ENCODE peak calls at places on chromosomes 3 and 15, in five cellular contexts. L is uterus; X is kidney; C is CD8-positive, alpha-beta T cell; Q is heart left ventricle. N is an unnamed sample.
A peak's percentile ranks its signal among the peaks of the same experiment; 100 is the strongest.

GRCh38 chr15:63379492-63380150 is 2.0 kb downstream of the CA12 start:
- DNase-seq in L (no peak), X (no peak), C (no peak), Q (no peak), N (no peak)

GRCh38 chr3:193572426-193572908 is 17.8 kb upstream of the ATP13A4 start:
- DNase-seq in L (peak; percentile 32), X (no peak), C (peak; percentile 8), Q (no peak), N (peak; percentile 53)

GRCh38 chr3:111819912-111820311 is 39.2 kb upstream of the PHLDB2 start:
- DNase-seq in L (no peak), X (no peak), C (no peak), Q (no peak), N (no peak)

GRCh38 chr3:74089854-74090253 is 465.1 kb upstream of the PDZRN3 start:
- DNase-seq in L (no peak), X (no peak), C (no peak), Q (no peak), N (no peak)

GRCh38 chr3:138833908-138834358 is 795 bp downstream of the PIK3CB start:
- DNase-seq in L (no peak), X (no peak), C (no peak), Q (no peak), N (no peak)

GRCh38 chr15:38201714-38202113 is 50.9 kb upstream of the SPRED1 start:
- DNase-seq in L (no peak), X (no peak), C (no peak), Q (no peak), N (no peak)

GRCh38 chr3:109702252-109702651 is 364.9 kb upstream of the DPPA4 start:
- DNase-seq in L (no peak), X (no peak), C (no peak), Q (no peak), N (no peak)

GRCh38 chr3:160676547-160677303 is at the start of gene ARL14:
- DNase-seq in L (no peak), X (no peak), C (no peak), Q (no peak), N (no peak)

GRCh38 chr15:79994651-79995050 is 23.7 kb upstream of the BCL2A1 start:
- DNase-seq in L (no peak), X (no peak), C (no peak), Q (no peak), N (no peak)

GRCh38 chr15:68572309-68572708 is 6.5 kb upstream of the CORO2B start:
- DNase-seq in L (no peak), X (no peak), C (no peak), Q (no peak), N (no peak)

GRCh38 chr3:59280113-59280512 is 230.3 kb upstream of the CFAP20DC start:
- DNase-seq in L (no peak), X (no peak), C (no peak), Q (no peak), N (no peak)

GRCh38 chr3:56673781-56674457 is 9.1 kb downstream of the TASOR start:
- DNase-seq in L (no peak), X (no peak), C (no peak), Q (no peak), N (no peak)

GRCh38 chr15:89379818-89380217 is 45.2 kb upstream of the POLG start:
- DNase-seq in L (no peak), X (no peak), C (no peak), Q (no peak), N (no peak)

GRCh38 chr15:55827965-55828364 is 85.0 kb upstream of the PRTG start:
- DNase-seq in L (no peak), X (no peak), C (no peak), Q (no peak), N (no peak)

GRCh38 chr3:59809016-59809415 is 759.2 kb upstream of the CFAP20DC start:
- DNase-seq in L (no peak), X (no peak), C (no peak), Q (no peak), N (no peak)

GRCh38 chr15:71088155-71088554 is 27.1 kb upstream of the THSD4 start:
- DNase-seq in L (no peak), X (no peak), C (no peak), Q (no peak), N (no peak)

GRCh38 chr15:88258021-88258641 is 1.6 kb upstream of the NTRK3 start:
- DNase-seq in L (no peak), X (no peak), C (no peak), Q (no peak), N (no peak)

GRCh38 chr15:65405793-65406192 is 17.0 kb downstream of the IGDCC4 start:
- DNase-seq in L (no peak), X (no peak), C (no peak), Q (no peak), N (no peak)

DNA sequence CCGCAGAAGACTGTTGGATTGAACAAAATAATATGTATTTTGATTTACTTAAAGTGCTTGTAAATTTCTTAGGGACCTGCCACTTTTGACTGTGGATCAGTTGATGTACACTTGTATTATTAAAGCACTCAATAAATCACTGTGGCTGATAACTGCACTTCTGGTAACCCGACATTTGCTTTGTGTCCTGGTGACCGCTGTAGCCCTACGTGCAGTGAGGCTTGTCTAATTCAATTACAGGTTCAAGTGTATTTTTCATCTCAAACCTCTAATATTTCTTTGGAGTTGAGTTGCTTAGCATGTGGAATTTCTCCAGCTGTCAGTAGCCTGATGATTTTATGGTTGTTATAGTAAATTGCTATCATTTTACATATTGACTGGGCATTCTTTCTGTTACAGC is 215.3 kb upstream of the UBE2E1 start:
- DNase-seq in L (no peak), X (no peak), C (no peak), Q (no peak), N (no peak)
- H3K27ac ChIP-seq in L (no peak overlapping the region), X (no peak overlapping the region), C (no peak overlapping the region), Q (no peak overlapping the region), N (no peak overlapping the region)

GRCh38 chr15:20355256-20355868 is 186.2 kb downstream of the GOLGA6L6 start:
- DNase-seq in L (peak; percentile 11), X (peak; percentile 76), C (no peak), Q (peak; percentile 58), N (peak; percentile 44)
- H3K9me3 ChIP-seq in L (no peaks in the 10 kb centered on the region), X (no peaks in the 10 kb centered on the region), C (no peaks in the 10 kb centered on the region), Q (no peaks in the 10 kb centered on the region), N (no peaks in the 10 kb centered on the region)

GRCh38 chr15:101528108-101528916 is 38.8 kb upstream of the PCSK6 start:
- DNase-seq in L (peak; percentile 43), X (peak; percentile 83), C (no peak), Q (no peak), N (no peak)
- H3K4me3 ChIP-seq in L (no peak overlapping the region), X (no peak overlapping the region), C (no peak overlapping the region), Q (no peak overlapping the region), N (no peak overlapping the region)

DNA sequence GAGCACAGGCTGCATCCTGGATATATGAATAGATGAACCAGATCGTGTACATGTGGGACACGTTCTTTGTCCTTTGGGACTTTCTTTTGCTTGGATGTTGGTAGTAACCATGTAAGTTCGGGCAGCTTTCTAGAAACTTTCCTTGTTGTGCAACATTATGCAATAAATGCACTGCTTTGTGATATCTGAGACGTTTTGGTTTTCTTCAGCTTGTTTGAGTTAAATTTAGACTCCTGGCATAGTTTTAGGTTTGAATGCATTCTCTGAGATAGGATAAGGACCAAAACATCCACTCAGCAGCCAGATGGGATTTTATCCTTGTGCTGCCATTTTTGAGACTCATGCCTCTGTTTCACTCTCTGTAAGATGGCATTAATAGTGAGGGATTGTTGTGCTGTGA is 158.9 kb downstream of the IGF1R start:
- DNase-seq in L (no peak), X (no peak), C (no peak), Q (no peak), N (no peak)
- H3K27ac ChIP-seq in L (no peak overlapping the region), X (no peak overlapping the region), C (no peak overlapping the region), Q (peak overlapping the region; percentile 25), N (no peak overlapping the region)

GRCh38 chr3:930866-931265 is 162.0 kb upstream of the CNTN6 start:
- DNase-seq in L (no peak), X (no peak), C (no peak), Q (no peak), N (no peak)
- H3K9me3 ChIP-seq in L (no peaks in the 10 kb centered on the region), X (no peaks in the 10 kb centered on the region), C (no peaks in the 10 kb centered on the region), Q (no peaks in the 10 kb centered on the region), N (no peaks in the 10 kb centered on the region)

GRCh38 chr15:96626936-96627577 is 296.6 kb downstream of the NR2F2 start:
- DNase-seq in L (peak; percentile 44), X (no peak), C (no peak), Q (no peak), N (no peak)
- H3K4me3 ChIP-seq in L (no peak overlapping the region), X (no peak overlapping the region), C (no peak overlapping the region), Q (no peak overlapping the region), N (no peak overlapping the region)

GRCh38 chr3:188261011-188261410 is 107.1 kb downstream of the LPP start:
- DNase-seq in L (no peak), X (no peak), C (no peak), Q (no peak), N (no peak)

GRCh38 chr3:188256764-188257163 is 102.8 kb downstream of the LPP start:
- DNase-seq in L (no peak), X (no peak), C (no peak), Q (no peak), N (no peak)

GRCh38 chr3:188257384-188257961 is 103.5 kb downstream of the LPP start:
- DNase-seq in L (no peak), X (no peak), C (no peak), Q (no peak), N (no peak)

GRCh38 chr3:188259611-188260010 is 105.7 kb downstream of the LPP start:
- DNase-seq in L (no peak), X (no peak), C (no peak), Q (no peak), N (no peak)

DNA sequence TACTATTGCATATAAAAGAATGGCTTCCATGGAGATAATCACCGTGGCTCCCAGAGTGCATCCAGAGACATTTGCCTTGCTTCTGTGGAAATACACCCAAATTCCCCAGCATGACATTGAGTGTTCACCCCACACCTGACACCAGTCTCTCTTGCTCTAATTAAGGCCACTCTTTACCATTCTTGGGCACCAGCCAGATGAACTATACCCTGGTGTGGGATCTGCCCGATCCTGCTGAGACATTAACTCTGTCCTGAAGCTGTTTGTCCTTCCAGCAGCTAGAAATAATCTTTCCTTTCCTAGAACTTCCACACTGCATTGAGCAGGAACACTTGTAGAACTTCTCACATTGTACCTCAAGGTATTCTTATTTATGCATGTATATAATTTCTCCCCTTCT is 105.2 kb downstream of the LPP start:
- DNase-seq in L (no peak), X (no peak), C (no peak), Q (no peak), N (no peak)
- H3K27ac ChIP-seq in L (peak overlapping the region; percentile 97), X (no peak overlapping the region), C (no peak overlapping the region), Q (peak overlapping the region; percentile 78), N (no peak overlapping the region)

GRCh38 chr3:44499149-44499898 is 21.9 kb upstream of the ZNF445 start:
- DNase-seq in L (no peak), X (no peak), C (no peak), Q (no peak), N (no peak)
- H3K9me3 ChIP-seq in L (peaks cover 43% of the 10 kb centered on the region), X (peaks cover 7% of the 10 kb centered on the region), C (peaks cover 34% of the 10 kb centered on the region), Q (peaks cover 38% of the 10 kb centered on the region), N (peaks cover 32% of the 10 kb centered on the region)

N was measured in CD8-positive, alpha-beta memory T cell.